ENCODE peak calls at places on chromosomes 11 and 22, in seven cellular contexts. D, P, Q, I, K, F and A are unnamed samples.

GRCh38 chr11:61567286-61568061 is 13.4 kb downstream of the SYT7 start:
- DNase-seq in P (peak; percentile 89), D (peak; percentile 92), I (peak; percentile 73), F (peak; percentile 72), K (peak; percentile 58), Q (peak; percentile 91), A (peak; percentile 91)

GRCh38 chr11:13463779-13464290 is 813 bp upstream of the BTBD10 start:
- DNase-seq in I (no peak), P (no peak), Q (peak; percentile 42), F (no peak), D (peak; percentile 82), K (no peak), A (no peak)

GRCh38 chr22:36454916-36455570 is 26.4 kb downstream of the TXN2 start:
- DNase-seq in K (peak; percentile 91), P (peak; percentile 98), Q (peak; percentile 93), F (peak; percentile 86), I (peak; percentile 84), D (peak; percentile 97), A (peak; percentile 89)

GRCh38 chr22:29531419-29531818 is 22.1 kb downstream of the THOC5 start:
- DNase-seq in I (no peak), K (no peak), Q (peak; percentile 57), D (no peak), P (no peak), F (no peak), A (no peak)

GRCh38 chr11:128172046-128172878 is 415.1 kb downstream of the ETS1 start:
- DNase-seq in P (peak; percentile 68), F (peak; percentile 85), D (peak; percentile 86), Q (peak; percentile 91), K (no peak), I (peak; percentile 86), A (peak; percentile 76)

GRCh38 chr11:59172345-59173079 is 580 bp downstream of the DTX4 start:
- DNase-seq in Q (peak; percentile 67), F (no peak), I (no peak), P (peak; percentile 66), K (no peak), D (peak; percentile 50), A (no peak)

GRCh38 chr11:65967329-65967934 is 5.9 kb downstream of the SART1 start:
- DNase-seq in Q (no peak), D (no peak), P (no peak), I (no peak), K (no peak), F (no peak), A (no peak)

GRCh38 chr11:107275632-107276031 is 182.0 kb downstream of the CWF19L2 start:
- DNase-seq in Q (no peak), D (no peak), P (no peak), I (no peak), K (no peak), F (no peak), A (no peak)

DNA sequence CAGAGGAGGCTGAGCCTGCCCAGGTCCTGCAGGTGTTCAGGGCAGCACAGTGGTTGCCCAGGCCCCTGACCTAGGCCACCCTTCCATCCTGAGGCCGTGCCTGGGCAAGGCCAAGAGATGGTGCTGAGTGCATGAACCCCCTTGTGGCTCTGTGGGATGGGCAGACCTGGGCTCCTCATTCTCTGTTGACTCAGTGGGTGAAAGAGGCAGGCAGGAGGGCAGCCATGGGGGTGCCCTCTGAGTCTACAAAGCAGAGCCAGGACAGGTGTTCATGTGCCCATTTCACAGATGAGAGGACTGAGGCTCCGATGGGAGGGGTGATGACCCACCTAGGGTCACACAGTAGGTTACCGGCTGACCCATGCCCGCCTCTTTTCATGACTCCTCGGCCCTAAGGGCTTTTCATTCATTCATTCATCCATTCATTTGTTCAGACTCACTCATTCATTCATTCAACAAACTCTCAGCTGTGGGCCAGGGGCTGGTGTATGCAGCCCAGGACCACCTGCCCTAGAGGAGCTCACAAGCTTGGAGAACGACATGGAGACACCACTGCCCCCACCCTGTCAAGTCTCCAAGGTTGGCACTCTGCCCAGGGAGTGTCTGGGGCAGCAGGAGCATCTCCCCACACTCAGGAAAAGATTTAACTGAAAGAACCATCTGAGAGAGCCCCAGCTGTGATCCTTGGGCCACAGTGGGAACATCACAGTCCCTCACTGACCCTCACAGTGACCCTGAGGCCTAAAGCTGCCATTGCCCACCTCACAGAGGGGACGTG is 40.5 kb downstream of the IGLL5 start:
- DNase-seq in P (no peak), K (no peak), I (no peak), F (no peak), Q (no peak), D (no peak), A (no peak)
- H3K9ac ChIP-seq in P (no peak overlapping the region), K (no peak overlapping the region), I (no peak overlapping the region), F (peak overlapping the region; percentile 29), Q (no peak overlapping the region), D (no peak overlapping the region), A (no peak overlapping the region)

GRCh38 chr11:3037041-3037944 is 19.9 kb downstream of the CARS1 start:
- DNase-seq in I (peak; percentile 61), F (peak; percentile 82), D (peak; percentile 87), Q (peak; percentile 88), P (peak; percentile 84), K (peak; percentile 43), A (peak; percentile 83)
- H3K18ac ChIP-seq in I (no peak overlapping the region), F (no peak overlapping the region), D (no peak overlapping the region), Q (no peak overlapping the region), P (no peak overlapping the region), K (no peak overlapping the region), A (no peak overlapping the region)

DNA sequence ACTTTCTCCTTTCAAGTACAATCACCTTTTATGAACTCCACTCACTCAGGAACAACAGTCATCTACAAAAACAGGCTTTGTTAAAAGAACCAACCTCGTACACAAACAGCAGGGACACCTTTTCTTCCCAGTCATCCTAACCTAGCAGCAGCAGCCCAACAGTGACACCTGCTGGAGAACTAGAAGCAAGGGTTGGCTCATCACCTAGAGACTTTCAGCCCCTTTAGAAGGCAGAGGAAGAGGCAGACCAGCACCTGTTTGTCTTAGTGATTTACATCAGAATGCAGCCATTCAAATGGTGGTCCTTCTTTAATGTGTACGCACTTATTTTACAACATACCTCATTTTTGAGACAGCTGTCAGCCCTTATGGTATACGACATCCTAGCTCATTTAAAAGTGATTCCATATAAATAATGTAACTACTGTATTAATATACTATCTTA is 56.0 kb downstream of the AMBRA1 start:
- DNase-seq in K (peak; percentile 79), P (peak; percentile 92), I (peak; percentile 78), Q (peak; percentile 91), D (peak; percentile 96), F (peak; percentile 83), A (peak; percentile 86)
- H3K27ac ChIP-seq in K (no peak overlapping the region), P (no peak overlapping the region), I (no peak overlapping the region), Q (no peak overlapping the region), D (no peak overlapping the region), F (no peak overlapping the region), A (no peak overlapping the region)

GRCh38 chr11:114179234-114179941 is 116.8 kb upstream of the NNMT start:
- DNase-seq in Q (no peak), K (no peak), D (no peak), P (no peak), F (peak; percentile 92), I (no peak), A (no peak)
- H3K9ac ChIP-seq in Q (no peak overlapping the region), K (no peak overlapping the region), D (no peak overlapping the region), P (no peak overlapping the region), F (no peak overlapping the region), I (no peak overlapping the region), A (no peak overlapping the region)

GRCh38 chr11:27460571-27460970 is 12.0 kb downstream of the LGR4 start:
- DNase-seq in Q (no peak), K (no peak), P (no peak), D (no peak), F (peak; percentile 37), I (no peak), A (no peak)
- H3K18ac ChIP-seq in Q (no peak overlapping the region), K (no peak overlapping the region), P (no peak overlapping the region), D (peak overlapping the region; percentile 42), F (no peak overlapping the region), I (no peak overlapping the region), A (no peak overlapping the region)